ENCODE peak calls at places on chromosomes 7 and 10, in nine cellular contexts. B is H9, I is endothelial cell of umbilical vein, J is hepatocyte, E is upper lobe of right lung, U is A673, Q is fibroblast of lung, P is lung, H is A549. F is an unnamed sample.

GRCh38 chr7:90629306-90629918 is 33.3 kb downstream of the CDK14 start:
- DNase-seq in P (no peak), U (peak; percentile 85), J (peak; percentile 45), E (no peak), Q (peak; percentile 77), B (no peak), I (peak; percentile 75), H (peak; percentile 28), F (peak; percentile 49)

GRCh38 chr7:107207459-107207858 is 38.7 kb downstream of the HBP1 start:
- DNase-seq in J (no peak), H (no peak), Q (no peak), E (no peak), I (no peak), U (no peak), B (no peak), P (no peak), F (no peak)

GRCh38 chr7:43771128-43771527 is 12.6 kb downstream of the BLVRA start:
- DNase-seq in H (no peak), B (no peak), P (no peak), I (no peak), E (no peak), U (no peak), Q (no peak), J (no peak), F (no peak)

GRCh38 chr10:117476716-117477115 is 65.8 kb upstream of the EMX2 start:
- DNase-seq in Q (no peak), B (no peak), U (peak; percentile 18), H (no peak), P (no peak), E (peak; percentile 7), I (no peak), J (no peak), F (no peak)

GRCh38 chr10:97454330-97455036 is 8.5 kb downstream of the ZDHHC16 start:
- DNase-seq in Q (peak; percentile 59), P (peak; percentile 62), B (no peak), J (peak; percentile 47), H (no peak), U (peak; percentile 30), I (peak; percentile 39), E (no peak), F (no peak)

GRCh38 chr7:43492906-43493305 is 90.0 kb upstream of the STK17A start:
- DNase-seq in I (no peak), P (no peak), J (no peak), H (no peak), E (no peak), Q (no peak), B (no peak), U (no peak), F (no peak)

GRCh38 chr7:55133630-55134392 is 115.0 kb downstream of the EGFR start:
- DNase-seq in Q (peak; percentile 97), H (peak; percentile 72), P (peak; percentile 59), B (no peak), U (no peak), E (peak; percentile 65), J (peak; percentile 87), I (peak; percentile 93), F (no peak)

GRCh38 chr7:5699951-5700384 is 81.5 kb downstream of the RNF216 start:
- DNase-seq in B (no peak), Q (no peak), P (no peak), J (no peak), H (no peak), I (no peak), E (no peak), U (no peak), F (peak; percentile 25)

GRCh38 chr7:127967276-127967675 is 64.0 kb downstream of the LRRC4 start:
- DNase-seq in J (no peak), B (no peak), E (no peak), I (no peak), P (no peak), Q (no peak), H (no peak), U (no peak), F (no peak)

GRCh38 chr7:127954371-127954770 is 76.9 kb downstream of the LRRC4 start:
- DNase-seq in B (no peak), Q (no peak), U (no peak), I (peak; percentile 12), E (no peak), P (no peak), J (no peak), H (no peak), F (no peak)

GRCh38 chr7:157194948-157195347 is 56.2 kb downstream of the UBE3C start:
- DNase-seq in Q (no peak), B (no peak), E (no peak), P (no peak), J (no peak), H (no peak), I (no peak), U (no peak), F (no peak)

GRCh38 chr7:99362801-99363200 is 11.7 kb upstream of the ARPC1B start:
- DNase-seq in E (no peak), H (no peak), P (no peak), B (no peak), I (no peak), U (no peak), Q (peak; percentile 66), J (no peak), F (no peak)

GRCh38 chr7:1458676-1459511 is at the start of gene MICALL2:
- DNase-seq in P (peak; percentile 77), J (peak; percentile 90), H (peak; percentile 95), Q (peak; percentile 85), E (peak; percentile 86), B (no peak), I (peak; percentile 88), U (peak; percentile 55), F (peak; percentile 19)

GRCh38 chr10:30559118-30559684 is 70.4 kb downstream of the LYZL2 start:
- DNase-seq in U (no peak), P (no peak), B (no peak), Q (no peak), E (no peak), I (no peak), J (no peak), H (no peak), F (no peak)

GRCh38 chr7:69732203-69732602 is 133.9 kb downstream of the AUTS2 start:
- DNase-seq in P (no peak), H (peak; percentile 58), Q (no peak), E (no peak), I (no peak), B (no peak), J (peak; percentile 66), U (no peak), F (no peak)

GRCh38 chr7:27156508-27156898 is at the start of gene HOXA7:
- DNase-seq in U (peak; percentile 41), Q (peak; percentile 73), I (peak; percentile 88), B (peak; percentile 80), J (no peak), H (peak; percentile 73), P (no peak), E (peak; percentile 73), F (peak; percentile 48)

GRCh38 chr7:47496064-47496665 is 85.7 kb downstream of the TNS3 start:
- DNase-seq in U (no peak), P (no peak), J (no peak), E (no peak), I (no peak), H (no peak), Q (no peak), B (no peak), F (peak; percentile 71)

GRCh38 chr7:47497367-47498096 is 84.4 kb downstream of the TNS3 start:
- DNase-seq in E (no peak), H (no peak), I (peak; percentile 22), U (no peak), P (no peak), J (no peak), Q (peak; percentile 35), B (no peak), F (peak; percentile 87)

GRCh38 chr7:47498229-47499056 is 83.5 kb downstream of the TNS3 start:
- DNase-seq in B (no peak), I (no peak), U (no peak), P (no peak), J (no peak), Q (no peak), H (no peak), E (peak; percentile 61), F (peak; percentile 37)

GRCh38 chr7:47495269-47495875 is 86.5 kb downstream of the TNS3 start:
- DNase-seq in Q (no peak), I (no peak), H (no peak), B (no peak), E (peak; percentile 61), P (no peak), U (no peak), J (no peak), F (no peak)

GRCh38 chr7:47496666-47497065 is 85.2 kb downstream of the TNS3 start:
- DNase-seq in I (no peak), H (no peak), B (no peak), P (no peak), U (no peak), Q (no peak), J (no peak), E (no peak), F (no peak)
- H3K4me1 ChIP-seq in I (no peaks in the 10 kb centered on the region), H (peaks cover 94% of the 10 kb centered on the region), B (no peaks in the 10 kb centered on the region), P (no peaks in the 10 kb centered on the region), U (no peaks in the 10 kb centered on the region), Q (peaks cover 11% of the 10 kb centered on the region), J (peaks cover 77% of the 10 kb centered on the region), E (peaks cover 50% of the 10 kb centered on the region), F (peaks cover 53% of the 10 kb centered on the region)

GRCh38 chr10:124092270-124093075 is 925 bp downstream of the CHST15 start:
- DNase-seq in I (peak; percentile 52), J (peak; percentile 68), B (peak; percentile 66), E (peak; percentile 87), U (peak; percentile 35), P (peak; percentile 69), Q (peak; percentile 41), H (peak; percentile 62), F (peak; percentile 81)
- H3K4me1 ChIP-seq in I (peaks cover 6% of the 10 kb centered on the region), J (peaks cover 21% of the 10 kb centered on the region), B (no peaks in the 10 kb centered on the region), E (peaks cover 46% of the 10 kb centered on the region), U (peaks cover 6% of the 10 kb centered on the region), P (no peaks in the 10 kb centered on the region), Q (no peaks in the 10 kb centered on the region), H (peaks cover 14% of the 10 kb centered on the region), F (peaks cover 42% of the 10 kb centered on the region)

GRCh38 chr7:36455646-36456045 is 66.0 kb downstream of the ANLN start:
- DNase-seq in U (no peak), H (no peak), J (no peak), E (no peak), Q (no peak), B (no peak), I (no peak), P (no peak), F (no peak)
- H3K4me1 ChIP-seq in U (no peaks in the 10 kb centered on the region), H (no peaks in the 10 kb centered on the region), J (no peaks in the 10 kb centered on the region), E (no peaks in the 10 kb centered on the region), Q (no peaks in the 10 kb centered on the region), B (no peaks in the 10 kb centered on the region), I (no peaks in the 10 kb centered on the region), P (no peaks in the 10 kb centered on the region), F (no peaks in the 10 kb centered on the region)

DNA sequence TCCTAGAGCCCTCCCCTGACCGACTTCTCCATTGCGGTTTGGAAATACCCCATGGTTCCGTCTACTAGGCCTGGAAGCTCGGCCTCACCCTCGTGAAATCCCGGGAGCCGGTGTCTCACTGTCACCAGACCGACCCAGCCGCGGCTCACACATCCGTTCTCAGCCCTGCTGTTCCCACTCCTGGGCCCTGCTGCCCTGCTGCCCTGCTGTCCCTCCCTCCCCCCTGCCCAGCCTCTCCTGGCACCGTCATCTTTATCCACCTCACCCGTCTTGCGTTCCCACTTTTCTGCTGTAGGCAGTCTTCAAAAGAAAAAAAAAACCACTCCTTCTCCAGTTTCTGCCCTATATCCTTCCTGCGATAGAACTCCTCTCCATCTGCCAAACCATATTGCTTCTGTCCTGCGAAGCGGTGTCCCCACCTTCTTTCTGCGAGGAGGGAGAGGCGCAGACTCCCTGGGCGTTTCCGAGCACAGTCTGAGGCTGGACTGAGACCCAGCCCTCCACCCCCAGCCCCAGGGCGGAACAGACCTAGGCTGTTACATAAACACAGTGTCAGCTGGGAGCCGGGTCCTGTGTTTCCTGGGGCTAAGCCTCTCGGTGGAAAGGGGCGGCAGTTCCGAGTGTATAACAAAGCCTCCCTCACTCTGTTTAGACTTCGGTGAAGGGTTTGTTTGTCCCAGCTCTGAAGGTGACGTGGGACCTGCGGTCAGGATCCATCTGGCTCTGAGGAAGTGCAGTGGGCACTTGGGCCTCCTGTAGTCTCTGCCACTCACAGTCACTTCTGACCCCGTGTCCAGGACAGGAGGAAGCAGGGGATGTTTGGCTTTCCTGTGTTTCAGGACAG is 2.8 kb downstream of the AGAP3 start:
- DNase-seq in I (peak; percentile 95), J (peak; percentile 74), P (peak; percentile 70), U (no peak), H (no peak), B (no peak), E (peak; percentile 91), Q (peak; percentile 70), F (no peak)
- H3K4me1 ChIP-seq in I (peaks cover 47% of the 10 kb centered on the region), J (peaks cover 38% of the 10 kb centered on the region), P (no peaks in the 10 kb centered on the region), U (peaks cover 20% of the 10 kb centered on the region), H (peaks cover 29% of the 10 kb centered on the region), B (peaks cover 2% of the 10 kb centered on the region), E (peaks cover 53% of the 10 kb centered on the region), Q (peaks cover 21% of the 10 kb centered on the region), F (peaks cover 15% of the 10 kb centered on the region)

F was measured in OCI-LY7.